ENCODE peak calls at places on chromosomes 13 and 19, in eight cellular contexts. One of them, this sample, is unnamed.

GRCh38 chr19:52070496-52070895 is 21.9 kb upstream of the ZNF432 start:
- DNase-seq in stimulated activated CD4-positive, alpha-beta T cell treated with anti-CD3 and anti-CD28 coated beads, Interleukin-1b, Interleukin-23, amount 100 ng/mL, for 1 hour: no peak
- DNase-seq in neural progenitor cell: no peak
- DNase-seq in H54: no peak
- DNase-seq in mucosa of descending colon: no peak
- DNase-seq in GDM1: no peak
- DNase-seq in stimulated activated CD8-positive, alpha-beta memory T cell treated with anti-CD3 and anti-CD28 coated beads, Interleukin-15, amount 100 ng/mL, for 4 hours: no peak
- DNase-seq in ELR: peak
- DNase-seq in this sample: no peak

GRCh38 chr19:15251749-15252397 is 19.6 kb upstream of the EPHX3 start:
- DNase-seq in stimulated activated CD4-positive, alpha-beta T cell treated with anti-CD3 and anti-CD28 coated beads, Interleukin-1b, Interleukin-23, amount 100 ng/mL, for 1 hour: no peak
- DNase-seq in neural progenitor cell: peak
- DNase-seq in H54: peak
- DNase-seq in mucosa of descending colon: peak
- DNase-seq in GDM1: no peak
- DNase-seq in stimulated activated CD8-positive, alpha-beta memory T cell treated with anti-CD3 and anti-CD28 coated beads, Interleukin-15, amount 100 ng/mL, for 4 hours: no peak
- DNase-seq in ELR: peak
- DNase-seq in this sample: peak

GRCh38 chr19:35232912-35233311 is 4.4 kb upstream of the FAM187B start:
- DNase-seq in stimulated activated CD4-positive, alpha-beta T cell treated with anti-CD3 and anti-CD28 coated beads, Interleukin-1b, Interleukin-23, amount 100 ng/mL, for 1 hour: no peak
- DNase-seq in neural progenitor cell: no peak
- DNase-seq in H54: no peak
- DNase-seq in mucosa of descending colon: no peak
- DNase-seq in GDM1: no peak
- DNase-seq in stimulated activated CD8-positive, alpha-beta memory T cell treated with anti-CD3 and anti-CD28 coated beads, Interleukin-15, amount 100 ng/mL, for 4 hours: no peak
- DNase-seq in ELR: no peak
- DNase-seq in this sample: no peak

GRCh38 chr19:3045885-3046603 is 16.3 kb downstream of the TLE5 start:
- DNase-seq in stimulated activated CD4-positive, alpha-beta T cell treated with anti-CD3 and anti-CD28 coated beads, Interleukin-1b, Interleukin-23, amount 100 ng/mL, for 1 hour: no peak
- DNase-seq in neural progenitor cell: peak
- DNase-seq in H54: no peak
- DNase-seq in mucosa of descending colon: no peak
- DNase-seq in GDM1: no peak
- DNase-seq in stimulated activated CD8-positive, alpha-beta memory T cell treated with anti-CD3 and anti-CD28 coated beads, Interleukin-15, amount 100 ng/mL, for 4 hours: no peak
- DNase-seq in ELR: no peak
- DNase-seq in this sample: peak

GRCh38 chr19:38917921-38918491 is 6.0 kb upstream of the CCER2 start:
- DNase-seq in stimulated activated CD4-positive, alpha-beta T cell treated with anti-CD3 and anti-CD28 coated beads, Interleukin-1b, Interleukin-23, amount 100 ng/mL, for 1 hour: no peak
- DNase-seq in neural progenitor cell: peak
- DNase-seq in H54: peak
- DNase-seq in mucosa of descending colon: peak
- DNase-seq in GDM1: no peak
- DNase-seq in stimulated activated CD8-positive, alpha-beta memory T cell treated with anti-CD3 and anti-CD28 coated beads, Interleukin-15, amount 100 ng/mL, for 4 hours: no peak
- DNase-seq in ELR: peak
- DNase-seq in this sample: no peak

GRCh38 chr13:50521750-50522149 is 321.7 kb downstream of the DLEU7 start:
- DNase-seq in stimulated activated CD4-positive, alpha-beta T cell treated with anti-CD3 and anti-CD28 coated beads, Interleukin-1b, Interleukin-23, amount 100 ng/mL, for 1 hour: no peak
- DNase-seq in neural progenitor cell: no peak
- DNase-seq in H54: no peak
- DNase-seq in mucosa of descending colon: no peak
- DNase-seq in GDM1: no peak
- DNase-seq in stimulated activated CD8-positive, alpha-beta memory T cell treated with anti-CD3 and anti-CD28 coated beads, Interleukin-15, amount 100 ng/mL, for 4 hours: no peak
- DNase-seq in ELR: no peak
- DNase-seq in this sample: no peak

GRCh38 chr19:5966215-5966614 is 11.7 kb downstream of the RANBP3 start:
- DNase-seq in stimulated activated CD4-positive, alpha-beta T cell treated with anti-CD3 and anti-CD28 coated beads, Interleukin-1b, Interleukin-23, amount 100 ng/mL, for 1 hour: no peak
- DNase-seq in neural progenitor cell: no peak
- DNase-seq in H54: no peak
- DNase-seq in mucosa of descending colon: no peak
- DNase-seq in GDM1: no peak
- DNase-seq in stimulated activated CD8-positive, alpha-beta memory T cell treated with anti-CD3 and anti-CD28 coated beads, Interleukin-15, amount 100 ng/mL, for 4 hours: no peak
- DNase-seq in ELR: no peak
- DNase-seq in this sample: no peak

GRCh38 chr19:2235396-2236284 is 489 bp downstream of the PLEKHJ1 start:
- DNase-seq in stimulated activated CD4-positive, alpha-beta T cell treated with anti-CD3 and anti-CD28 coated beads, Interleukin-1b, Interleukin-23, amount 100 ng/mL, for 1 hour: no peak
- DNase-seq in neural progenitor cell: peak
- DNase-seq in H54: no peak
- DNase-seq in mucosa of descending colon: peak
- DNase-seq in GDM1: no peak
- DNase-seq in stimulated activated CD8-positive, alpha-beta memory T cell treated with anti-CD3 and anti-CD28 coated beads, Interleukin-15, amount 100 ng/mL, for 4 hours: no peak
- DNase-seq in ELR: peak
- DNase-seq in this sample: no peak

This sample was measured in H1.